ENCODE peak calls at places on chromosomes 4 and X, in seven cellular contexts. N is AG04450; H is AG09309; U is BJ; Z is brain pericyte; K is NCI-H1092 treated with DMSO at 0.1 percent for 48 hours; F is stimulated activated CD8-positive, alpha-beta memory T cell treated with anti-CD3 and anti-CD28 coated beads, Interleukin-7, amount 100 ng/mL, for 48 hours. P is an unnamed sample.

GRCh38 chrX:55056820-55057690 is 17.8 kb upstream of the PAGE2B start:
- DNase-seq in N (no peak), H (peak), U (no peak), Z (no peak), K (peak), F (no peak), P (peak)

GRCh38 chrX:111133389-111133788 is 37.4 kb downstream of the PAK3 start:
- DNase-seq in N (no peak), H (no peak), U (no peak), Z (no peak), K (no peak), F (no peak), P (no peak)

GRCh38 chrX:133046601-133047000 is 50.3 kb downstream of the USP26 start:
- DNase-seq in N (no peak), H (no peak), U (no peak), Z (no peak), K (no peak), F (no peak), P (no peak)

GRCh38 chr4:99708551-99708950 is 50.9 kb upstream of the C4orf54 start:
- DNase-seq in N (no peak), H (no peak), U (no peak), Z (no peak), K (no peak), F (no peak), P (no peak)

GRCh38 chr4:52752921-52753320 is 1.7 kb upstream of the ERVMER34-1 start:
- DNase-seq in N (no peak), H (no peak), U (no peak), Z (peak), K (no peak), F (no peak), P (no peak)

GRCh38 chrX:13815664-13816063 is 1.2 kb downstream of the GPM6B start:
- DNase-seq in N (no peak), H (no peak), U (no peak), Z (no peak), K (no peak), F (no peak), P (no peak)

GRCh38 chr4:41092128-41092527 is 122.2 kb downstream of the APBB2 start:
- DNase-seq in N (no peak), H (no peak), U (no peak), Z (no peak), K (no peak), F (no peak), P (no peak)

GRCh38 chr4:26822546-26822945 is 38.1 kb upstream of the STIM2 start:
- DNase-seq in N (no peak), H (no peak), U (no peak), Z (no peak), K (no peak), F (no peak), P (no peak)

GRCh38 chrX:10620121-10620699 is at the start of gene MID1:
- DNase-seq in N (no peak), H (no peak), U (no peak), Z (peak), K (peak), F (no peak), P (no peak)

GRCh38 chr4:85005865-85006377 is 39.4 kb upstream of the WDFY3 start:
- DNase-seq in N (peak), H (peak), U (peak), Z (peak), K (no peak), F (no peak), P (no peak)

GRCh38 chr4:55386073-55386472 is 9.7 kb upstream of the TMEM165 start:
- DNase-seq in N (no peak), H (no peak), U (no peak), Z (no peak), K (no peak), F (no peak), P (peak)

GRCh38 chr4:83629945-83630684 is 94.2 kb downstream of the GPAT3 start:
- DNase-seq in N (peak), H (no peak), U (no peak), Z (no peak), K (no peak), F (no peak), P (peak)

GRCh38 chrX:13476384-13476783 is 93.0 kb upstream of the EGFL6 start:
- DNase-seq in N (no peak), H (no peak), U (no peak), Z (no peak), K (no peak), F (no peak), P (no peak)

GRCh38 chr4:57220172-57220571 is 110.0 kb upstream of the IGFBP7 start:
- DNase-seq in N (no peak), H (no peak), U (no peak), Z (no peak), K (no peak), F (no peak), P (no peak)

GRCh38 chr4:184100297-184100885 is 117.3 kb downstream of the ENPP6 start:
- DNase-seq in N (no peak), H (no peak), U (no peak), Z (no peak), K (peak), F (peak), P (peak)

GRCh38 chr4:55561884-55562283 is 15.2 kb upstream of the CLOCK start:
- DNase-seq in N (no peak), H (no peak), U (no peak), Z (no peak), K (no peak), F (no peak), P (no peak)

GRCh38 chr4:32025840-32026459 is 1305.8 kb downstream of the PCDH7 start:
- DNase-seq in N (no peak), H (no peak), U (no peak), Z (no peak), K (no peak), F (no peak), P (no peak)

GRCh38 chrX:55240788-55241187 is 20.6 kb downstream of the PAGE5 start:
- DNase-seq in N (no peak), H (no peak), U (no peak), Z (no peak), K (no peak), F (no peak), P (no peak)

GRCh38 chrX:9656277-9656676 is 109.4 kb downstream of the GPR143 start:
- DNase-seq in N (no peak), H (no peak), U (no peak), Z (peak), K (no peak), F (no peak), P (no peak)

P was measured in erythroblast.